ENCODE peak calls at places on chromosomes 4 and X, in seven cellular contexts. One of them, this sample, is unnamed. For H3K4me1, the result is how much of the 10 kb centered on the place peaks cover.

GRCh38 chr4:81676552-81676951 is 204.8 kb upstream of the RASGEF1B start:
- DNase-seq in heart left ventricle: no peak
- DNase-seq in suprapubic skin: no peak
- DNase-seq in gastrocnemius medialis: no peak
- DNase-seq in adrenal gland: no peak
- DNase-seq in stomach: no peak
- DNase-seq in A549: no peak
- DNase-seq in this sample: no peak

GRCh38 chrX:68685722-68686683 is 38.5 kb downstream of the STARD8 start:
- DNase-seq in heart left ventricle: peak
- DNase-seq in suprapubic skin: no peak
- DNase-seq in gastrocnemius medialis: no peak
- DNase-seq in adrenal gland: no peak
- DNase-seq in stomach: no peak
- DNase-seq in A549: peak
- DNase-seq in this sample: no peak

GRCh38 chr4:165945991-165946390 is 73.0 kb downstream of the TLL1 start:
- DNase-seq in heart left ventricle: no peak
- DNase-seq in suprapubic skin: no peak
- DNase-seq in gastrocnemius medialis: no peak
- DNase-seq in adrenal gland: no peak
- DNase-seq in stomach: no peak
- DNase-seq in A549: no peak
- DNase-seq in this sample: no peak

GRCh38 chr4:153789741-153790651 is 1.1 kb upstream of the SFRP2 start:
- DNase-seq in heart left ventricle: no peak
- DNase-seq in suprapubic skin: no peak
- DNase-seq in gastrocnemius medialis: no peak
- DNase-seq in adrenal gland: no peak
- DNase-seq in stomach: no peak
- DNase-seq in A549: no peak
- DNase-seq in this sample: no peak

GRCh38 chrX:41090568-41091238 is 5.5 kb downstream of the USP9X start:
- DNase-seq in heart left ventricle: no peak
- DNase-seq in suprapubic skin: no peak
- DNase-seq in gastrocnemius medialis: no peak
- DNase-seq in adrenal gland: no peak
- DNase-seq in stomach: no peak
- DNase-seq in A549: no peak
- DNase-seq in this sample: no peak

GRCh38 chrX:338281-338835 is 19.8 kb upstream of the GTPBP6 start:
- DNase-seq in heart left ventricle: peak
- DNase-seq in suprapubic skin: no peak
- DNase-seq in gastrocnemius medialis: no peak
- DNase-seq in adrenal gland: no peak
- DNase-seq in stomach: no peak
- DNase-seq in A549: no peak
- DNase-seq in this sample: peak

GRCh38 chr4:6013564-6013963 is 4.7 kb downstream of the C4orf50 start:
- DNase-seq in heart left ventricle: peak
- DNase-seq in suprapubic skin: no peak
- DNase-seq in gastrocnemius medialis: no peak
- DNase-seq in adrenal gland: no peak
- DNase-seq in stomach: no peak
- DNase-seq in A549: no peak
- DNase-seq in this sample: no peak

GRCh38 chr4:124970011-124970410 is 257.5 kb upstream of the ANKRD50 start:
- DNase-seq in heart left ventricle: no peak
- DNase-seq in suprapubic skin: no peak
- DNase-seq in gastrocnemius medialis: no peak
- DNase-seq in adrenal gland: no peak
- DNase-seq in stomach: no peak
- DNase-seq in A549: no peak
- DNase-seq in this sample: no peak

GRCh38 chr4:34108456-34108855 is 2135.9 kb downstream of the ARAP2 start:
- DNase-seq in heart left ventricle: no peak
- DNase-seq in suprapubic skin: no peak
- DNase-seq in gastrocnemius medialis: no peak
- DNase-seq in adrenal gland: no peak
- DNase-seq in stomach: no peak
- DNase-seq in A549: no peak
- DNase-seq in this sample: no peak

GRCh38 chr4:56619816-56620215 is 61.3 kb downstream of the HOPX start:
- DNase-seq in heart left ventricle: no peak
- DNase-seq in suprapubic skin: no peak
- DNase-seq in gastrocnemius medialis: no peak
- DNase-seq in adrenal gland: no peak
- DNase-seq in stomach: no peak
- DNase-seq in A549: no peak
- DNase-seq in this sample: no peak

GRCh38 chr4:20418865-20419451 is 167.3 kb downstream of the SLIT2 start:
- DNase-seq in heart left ventricle: no peak
- DNase-seq in suprapubic skin: no peak
- DNase-seq in gastrocnemius medialis: no peak
- DNase-seq in adrenal gland: no peak
- DNase-seq in stomach: no peak
- DNase-seq in A549: peak
- DNase-seq in this sample: no peak

GRCh38 chrX:14832591-14832990 is 40.3 kb downstream of the FANCB start:
- DNase-seq in heart left ventricle: no peak
- DNase-seq in suprapubic skin: no peak
- DNase-seq in gastrocnemius medialis: no peak
- DNase-seq in adrenal gland: no peak
- DNase-seq in stomach: no peak
- DNase-seq in A549: no peak
- DNase-seq in this sample: no peak

GRCh38 chrX:17805120-17805519 is 56.0 kb downstream of the RAI2 start:
- DNase-seq in heart left ventricle: no peak
- DNase-seq in suprapubic skin: no peak
- DNase-seq in gastrocnemius medialis: no peak
- DNase-seq in adrenal gland: no peak
- DNase-seq in stomach: no peak
- DNase-seq in A549: no peak
- DNase-seq in this sample: no peak

GRCh38 chr4:7194251-7195137 is 2.2 kb downstream of the SORCS2 start:
- DNase-seq in heart left ventricle: peak
- DNase-seq in suprapubic skin: peak
- DNase-seq in gastrocnemius medialis: no peak
- DNase-seq in adrenal gland: no peak
- DNase-seq in stomach: no peak
- DNase-seq in A549: peak
- DNase-seq in this sample: no peak

GRCh38 chrX:102659790-102660757 is 8.8 kb downstream of the GPRASP1 start:
- DNase-seq in heart left ventricle: peak
- DNase-seq in suprapubic skin: peak
- DNase-seq in gastrocnemius medialis: peak
- DNase-seq in adrenal gland: peak
- DNase-seq in stomach: peak
- DNase-seq in A549: peak
- DNase-seq in this sample: peak

GRCh38 chrX:131778269-131779218 is 234.7 kb downstream of the OR13H1 start:
- DNase-seq in heart left ventricle: no peak
- DNase-seq in suprapubic skin: peak
- DNase-seq in gastrocnemius medialis: no peak
- DNase-seq in adrenal gland: peak
- DNase-seq in stomach: peak
- DNase-seq in A549: peak
- DNase-seq in this sample: no peak

GRCh38 chr4:5870701-5871100 is 22.2 kb downstream of the CRMP1 start:
- DNase-seq in heart left ventricle: no peak
- DNase-seq in suprapubic skin: no peak
- DNase-seq in gastrocnemius medialis: no peak
- DNase-seq in adrenal gland: no peak
- DNase-seq in stomach: no peak
- DNase-seq in A549: no peak
- DNase-seq in this sample: no peak

GRCh38 chr4:112923514-112923913 is 125.9 kb upstream of the ANK2 start:
- DNase-seq in heart left ventricle: no peak
- DNase-seq in suprapubic skin: no peak
- DNase-seq in gastrocnemius medialis: no peak
- DNase-seq in adrenal gland: no peak
- DNase-seq in stomach: no peak
- DNase-seq in A549: no peak
- DNase-seq in this sample: no peak

GRCh38 chr4:140764785-140765392 is 8.7 kb upstream of the TBC1D9 start:
- DNase-seq in heart left ventricle: no peak
- DNase-seq in suprapubic skin: no peak
- DNase-seq in gastrocnemius medialis: no peak
- DNase-seq in adrenal gland: no peak
- DNase-seq in stomach: peak
- DNase-seq in A549: no peak
- DNase-seq in this sample: no peak

GRCh38 chr4:80079255-80079923 is 6.4 kb upstream of the ANTXR2 start:
- DNase-seq in heart left ventricle: no peak
- DNase-seq in suprapubic skin: no peak
- DNase-seq in gastrocnemius medialis: no peak
- DNase-seq in adrenal gland: no peak
- DNase-seq in stomach: no peak
- DNase-seq in A549: no peak
- DNase-seq in this sample: no peak

GRCh38 chrX:87900320-87900908 is 382.8 kb downstream of the KLHL4 start:
- DNase-seq in heart left ventricle: no peak
- DNase-seq in suprapubic skin: no peak
- DNase-seq in gastrocnemius medialis: no peak
- DNase-seq in adrenal gland: no peak
- DNase-seq in stomach: no peak
- DNase-seq in A549: no peak
- DNase-seq in this sample: no peak

GRCh38 chr4:152063301-152064235 is 302.8 kb upstream of the GATB start:
- DNase-seq in heart left ventricle: no peak
- DNase-seq in suprapubic skin: peak
- DNase-seq in gastrocnemius medialis: peak
- DNase-seq in adrenal gland: no peak
- DNase-seq in stomach: peak
- DNase-seq in A549: no peak
- DNase-seq in this sample: no peak
- H3K4me1 ChIP-seq in heart left ventricle: under half
- H3K4me1 ChIP-seq in suprapubic skin: under half
- H3K4me1 ChIP-seq in gastrocnemius medialis: under half
- H3K4me1 ChIP-seq in adrenal gland: under half
- H3K4me1 ChIP-seq in stomach: under half
- H3K4me1 ChIP-seq in A549: under half
- H3K4me1 ChIP-seq in this sample: under half

DNA sequence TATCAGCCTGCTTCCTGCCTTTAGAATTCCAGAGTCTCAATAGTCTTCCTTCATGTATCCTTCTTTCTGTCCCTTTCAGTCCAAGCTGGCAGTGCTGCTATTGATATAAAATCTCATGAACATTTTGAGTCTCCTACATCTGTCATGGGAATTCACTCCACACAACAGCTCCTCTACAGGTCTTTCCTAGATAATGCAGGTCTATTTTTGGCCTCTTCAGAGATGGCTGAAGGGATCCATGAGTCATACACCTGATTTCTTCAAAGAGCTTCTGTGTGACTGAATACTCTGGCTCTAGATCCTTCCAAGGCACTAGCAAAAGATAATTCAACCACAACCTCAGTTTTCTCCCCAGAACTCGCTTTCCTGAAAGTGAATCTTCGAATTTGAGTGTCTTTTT is 115.4 kb downstream of the STPG2 start:
- DNase-seq in heart left ventricle: no peak
- DNase-seq in suprapubic skin: no peak
- DNase-seq in gastrocnemius medialis: no peak
- DNase-seq in adrenal gland: no peak
- DNase-seq in stomach: no peak
- DNase-seq in A549: peak
- DNase-seq in this sample: no peak
- TF ChIP-seq CTCF in heart left ventricle: no peak
- TF ChIP-seq CTCF in suprapubic skin: no peak
- TF ChIP-seq CTCF in gastrocnemius medialis: no peak
- TF ChIP-seq CTCF in adrenal gland: no peak
- TF ChIP-seq CTCF in stomach: no peak
- TF ChIP-seq CTCF in A549: no peak
- TF ChIP-seq CTCF in this sample: no peak

DNA sequence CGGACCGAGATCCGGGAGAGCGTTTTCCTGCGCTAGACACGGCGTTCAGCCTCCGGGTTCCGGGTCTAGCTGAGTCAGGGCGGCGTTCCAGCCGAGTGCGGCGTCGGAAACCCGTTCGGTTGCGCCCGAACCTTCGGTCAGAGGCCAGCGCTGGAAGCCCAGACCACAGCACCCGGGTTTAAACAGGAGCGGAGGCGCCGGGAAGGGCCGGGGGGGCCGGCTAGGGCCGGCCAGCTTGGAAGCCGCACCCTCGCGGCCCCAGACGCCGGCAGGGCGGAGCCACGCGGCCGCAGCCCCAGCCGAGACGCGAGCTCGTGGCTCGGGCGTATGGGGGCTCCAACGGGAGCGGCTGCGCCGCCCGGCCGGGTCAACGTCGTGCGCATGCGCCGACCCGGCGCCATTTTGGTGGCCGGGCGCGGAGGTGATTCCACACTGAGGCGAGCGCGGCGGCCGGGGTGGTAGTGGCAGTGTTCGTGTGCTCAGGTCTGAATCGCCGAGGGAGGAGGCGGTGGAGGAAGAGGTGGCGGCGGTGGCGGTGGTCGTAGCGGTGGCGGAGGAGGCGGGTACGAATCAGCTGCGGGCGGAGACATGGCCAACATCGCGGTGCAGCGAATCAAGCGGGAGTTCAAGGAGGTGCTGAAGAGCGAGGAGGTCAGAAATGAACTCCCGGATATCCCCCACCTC is at the start of gene UBE2K:
- DNase-seq in heart left ventricle: peak
- DNase-seq in suprapubic skin: peak
- DNase-seq in gastrocnemius medialis: peak
- DNase-seq in adrenal gland: peak
- DNase-seq in stomach: peak
- DNase-seq in A549: peak
- DNase-seq in this sample: peak
- TF ChIP-seq POLR2A in heart left ventricle: no peak
- TF ChIP-seq POLR2A in suprapubic skin: peak
- TF ChIP-seq POLR2A in gastrocnemius medialis: peak
- TF ChIP-seq POLR2A in adrenal gland: peak
- TF ChIP-seq POLR2A in stomach: no peak
- TF ChIP-seq POLR2A in A549: peak
- TF ChIP-seq POLR2A in this sample: peak

GRCh38 chr4:148056879-148057278 is 325.0 kb downstream of the ARHGAP10 start:
- DNase-seq in heart left ventricle: no peak
- DNase-seq in suprapubic skin: no peak
- DNase-seq in gastrocnemius medialis: peak
- DNase-seq in adrenal gland: peak
- DNase-seq in stomach: peak
- DNase-seq in A549: no peak
- DNase-seq in this sample: peak
- H3K4me1 ChIP-seq in heart left ventricle: half or more
- H3K4me1 ChIP-seq in suprapubic skin: under half
- H3K4me1 ChIP-seq in gastrocnemius medialis: half or more
- H3K4me1 ChIP-seq in adrenal gland: under half
- H3K4me1 ChIP-seq in stomach: half or more
- H3K4me1 ChIP-seq in A549: under half
- H3K4me1 ChIP-seq in this sample: under half

GRCh38 chrX:26851981-26852380 is 611.2 kb downstream of the PPP4R3C start:
- DNase-seq in heart left ventricle: no peak
- DNase-seq in suprapubic skin: no peak
- DNase-seq in gastrocnemius medialis: no peak
- DNase-seq in adrenal gland: no peak
- DNase-seq in stomach: no peak
- DNase-seq in A549: no peak
- DNase-seq in this sample: no peak
- TF ChIP-seq CTCF in heart left ventricle: no peak
- TF ChIP-seq CTCF in suprapubic skin: no peak
- TF ChIP-seq CTCF in gastrocnemius medialis: no peak
- TF ChIP-seq CTCF in adrenal gland: peak
- TF ChIP-seq CTCF in stomach: no peak
- TF ChIP-seq CTCF in A549: no peak
- TF ChIP-seq CTCF in this sample: no peak

GRCh38 chr4:138242076-138242829 is at the start of gene SLC7A11:
- DNase-seq in heart left ventricle: no peak
- DNase-seq in suprapubic skin: no peak
- DNase-seq in gastrocnemius medialis: peak
- DNase-seq in adrenal gland: peak
- DNase-seq in stomach: peak
- DNase-seq in A549: peak
- DNase-seq in this sample: peak
- TF ChIP-seq POLR2A in heart left ventricle: no peak
- TF ChIP-seq POLR2A in suprapubic skin: no peak
- TF ChIP-seq POLR2A in gastrocnemius medialis: no peak
- TF ChIP-seq POLR2A in adrenal gland: no peak
- TF ChIP-seq POLR2A in stomach: no peak
- TF ChIP-seq POLR2A in A549: peak
- TF ChIP-seq POLR2A in this sample: peak

This sample was measured in right lobe of liver.